ENCODE peak calls at places on chromosome X, in seven cellular contexts. One of them, this sample, is unnamed.

GRCh38 chrX:143648705-143649104 is 12.8 kb upstream of the SLITRK4 start:
- DNase-seq in right atrium auricular region: no peak
- DNase-seq in effector memory CD4-positive, alpha-beta T cell: no peak
- DNase-seq in AG04450: no peak
- DNase-seq in body of pancreas: no peak
- DNase-seq in cardiac muscle cell: no peak
- DNase-seq in aorta: no peak
- DNase-seq in this sample: no peak

GRCh38 chrX:17680732-17681413 is 56.4 kb upstream of the SCML1 start:
- DNase-seq in right atrium auricular region: no peak
- DNase-seq in effector memory CD4-positive, alpha-beta T cell: no peak
- DNase-seq in AG04450: no peak
- DNase-seq in body of pancreas: no peak
- DNase-seq in cardiac muscle cell: no peak
- DNase-seq in aorta: no peak
- DNase-seq in this sample: no peak

GRCh38 chrX:119605398-119605738 is 856 bp downstream of the NKRF start:
- DNase-seq in right atrium auricular region: no peak
- DNase-seq in effector memory CD4-positive, alpha-beta T cell: no peak
- DNase-seq in AG04450: no peak
- DNase-seq in body of pancreas: peak
- DNase-seq in cardiac muscle cell: peak
- DNase-seq in aorta: no peak
- DNase-seq in this sample: no peak

GRCh38 chrX:13652256-13653021 is 502 bp upstream of the TCEANC start:
- DNase-seq in right atrium auricular region: no peak
- DNase-seq in effector memory CD4-positive, alpha-beta T cell: no peak
- DNase-seq in AG04450: peak
- DNase-seq in body of pancreas: no peak
- DNase-seq in cardiac muscle cell: no peak
- DNase-seq in aorta: no peak
- DNase-seq in this sample: no peak

GRCh38 chrX:33183366-33183765 is 28.0 kb downstream of the DMD start:
- DNase-seq in right atrium auricular region: no peak
- DNase-seq in effector memory CD4-positive, alpha-beta T cell: no peak
- DNase-seq in AG04450: peak
- DNase-seq in body of pancreas: peak
- DNase-seq in cardiac muscle cell: peak
- DNase-seq in aorta: peak
- DNase-seq in this sample: no peak

GRCh38 chrX:153819398-153820083 is 10.8 kb downstream of the PDZD4 start:
- DNase-seq in right atrium auricular region: no peak
- DNase-seq in effector memory CD4-positive, alpha-beta T cell: no peak
- DNase-seq in AG04450: no peak
- DNase-seq in body of pancreas: no peak
- DNase-seq in cardiac muscle cell: no peak
- DNase-seq in aorta: peak
- DNase-seq in this sample: no peak

GRCh38 chrX:129108936-129109335 is 414.4 kb downstream of the SMARCA1 start:
- DNase-seq in right atrium auricular region: no peak
- DNase-seq in effector memory CD4-positive, alpha-beta T cell: no peak
- DNase-seq in AG04450: no peak
- DNase-seq in body of pancreas: no peak
- DNase-seq in cardiac muscle cell: no peak
- DNase-seq in aorta: no peak
- DNase-seq in this sample: no peak

GRCh38 chrX:115535844-115536243 is 25.1 kb upstream of the PLS3 start:
- DNase-seq in right atrium auricular region: no peak
- DNase-seq in effector memory CD4-positive, alpha-beta T cell: no peak
- DNase-seq in AG04450: no peak
- DNase-seq in body of pancreas: no peak
- DNase-seq in cardiac muscle cell: no peak
- DNase-seq in aorta: no peak
- DNase-seq in this sample: no peak

GRCh38 chrX:69226459-69227158 is 61.4 kb upstream of the PJA1 start:
- DNase-seq in right atrium auricular region: no peak
- DNase-seq in effector memory CD4-positive, alpha-beta T cell: no peak
- DNase-seq in AG04450: no peak
- DNase-seq in body of pancreas: no peak
- DNase-seq in cardiac muscle cell: no peak
- DNase-seq in aorta: no peak
- DNase-seq in this sample: no peak

GRCh38 chrX:124393238-124393637 is 46.9 kb downstream of the SH2D1A start:
- DNase-seq in right atrium auricular region: no peak
- DNase-seq in effector memory CD4-positive, alpha-beta T cell: no peak
- DNase-seq in AG04450: no peak
- DNase-seq in body of pancreas: no peak
- DNase-seq in cardiac muscle cell: no peak
- DNase-seq in aorta: no peak
- DNase-seq in this sample: no peak

GRCh38 chrX:124392794-124393193 is 46.4 kb downstream of the SH2D1A start:
- DNase-seq in right atrium auricular region: no peak
- DNase-seq in effector memory CD4-positive, alpha-beta T cell: no peak
- DNase-seq in AG04450: no peak
- DNase-seq in body of pancreas: no peak
- DNase-seq in cardiac muscle cell: no peak
- DNase-seq in aorta: no peak
- DNase-seq in this sample: no peak

GRCh38 chrX:124393659-124394058 is 47.3 kb downstream of the SH2D1A start:
- DNase-seq in right atrium auricular region: no peak
- DNase-seq in effector memory CD4-positive, alpha-beta T cell: no peak
- DNase-seq in AG04450: no peak
- DNase-seq in body of pancreas: no peak
- DNase-seq in cardiac muscle cell: no peak
- DNase-seq in aorta: no peak
- DNase-seq in this sample: no peak

GRCh38 chrX:124395145-124395858 is 48.9 kb downstream of the SH2D1A start:
- DNase-seq in right atrium auricular region: no peak
- DNase-seq in effector memory CD4-positive, alpha-beta T cell: no peak
- DNase-seq in AG04450: no peak
- DNase-seq in body of pancreas: no peak
- DNase-seq in cardiac muscle cell: no peak
- DNase-seq in aorta: no peak
- DNase-seq in this sample: no peak
- H3K27ac ChIP-seq in right atrium auricular region: no peak
- H3K27ac ChIP-seq in effector memory CD4-positive, alpha-beta T cell: no peak
- H3K27ac ChIP-seq in AG04450: no peak
- H3K27ac ChIP-seq in body of pancreas: no peak
- H3K27ac ChIP-seq in cardiac muscle cell: no peak
- H3K27ac ChIP-seq in aorta: no peak
- H3K27ac ChIP-seq in this sample: no peak

GRCh38 chrX:48489892-48490291 is 13.9 kb downstream of the FTSJ1 start:
- DNase-seq in right atrium auricular region: no peak
- DNase-seq in effector memory CD4-positive, alpha-beta T cell: no peak
- DNase-seq in AG04450: no peak
- DNase-seq in body of pancreas: no peak
- DNase-seq in cardiac muscle cell: no peak
- DNase-seq in aorta: peak
- DNase-seq in this sample: no peak

GRCh38 chrX:48489296-48489695 is 13.3 kb downstream of the FTSJ1 start:
- DNase-seq in right atrium auricular region: no peak
- DNase-seq in effector memory CD4-positive, alpha-beta T cell: no peak
- DNase-seq in AG04450: no peak
- DNase-seq in body of pancreas: no peak
- DNase-seq in cardiac muscle cell: no peak
- DNase-seq in aorta: peak
- DNase-seq in this sample: no peak

GRCh38 chrX:48487362-48487785 is 11.4 kb downstream of the FTSJ1 start:
- DNase-seq in right atrium auricular region: no peak
- DNase-seq in effector memory CD4-positive, alpha-beta T cell: no peak
- DNase-seq in AG04450: peak
- DNase-seq in body of pancreas: no peak
- DNase-seq in cardiac muscle cell: no peak
- DNase-seq in aorta: peak
- DNase-seq in this sample: peak

GRCh38 chrX:48490661-48491060 is 14.7 kb downstream of the FTSJ1 start:
- DNase-seq in right atrium auricular region: no peak
- DNase-seq in effector memory CD4-positive, alpha-beta T cell: no peak
- DNase-seq in AG04450: no peak
- DNase-seq in body of pancreas: no peak
- DNase-seq in cardiac muscle cell: no peak
- DNase-seq in aorta: peak
- DNase-seq in this sample: no peak

DNA sequence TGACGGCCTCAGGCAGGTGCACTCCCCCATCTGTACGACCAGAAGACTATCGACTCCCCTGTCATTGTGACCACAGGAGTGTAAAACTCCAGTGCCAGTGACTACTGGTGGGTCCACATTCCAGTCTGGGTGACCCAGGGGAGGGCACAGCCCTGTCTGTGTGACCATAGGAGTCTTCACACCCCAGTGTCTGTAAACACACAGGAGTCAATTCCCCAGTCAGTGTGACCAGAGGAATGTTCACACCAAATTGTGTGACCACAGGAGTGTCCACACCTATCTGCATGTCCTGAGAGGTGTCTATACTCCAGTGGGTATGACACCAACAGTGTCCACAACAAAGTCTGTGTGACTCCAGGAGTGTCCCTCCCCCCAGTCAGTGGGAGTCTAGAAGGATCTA is 12.0 kb downstream of the FTSJ1 start:
- DNase-seq in right atrium auricular region: no peak
- DNase-seq in effector memory CD4-positive, alpha-beta T cell: no peak
- DNase-seq in AG04450: no peak
- DNase-seq in body of pancreas: no peak
- DNase-seq in cardiac muscle cell: no peak
- DNase-seq in aorta: peak
- DNase-seq in this sample: no peak
- H3K27ac ChIP-seq in right atrium auricular region: no peak
- H3K27ac ChIP-seq in effector memory CD4-positive, alpha-beta T cell: no peak
- H3K27ac ChIP-seq in AG04450: peak
- H3K27ac ChIP-seq in body of pancreas: no peak
- H3K27ac ChIP-seq in cardiac muscle cell: no peak
- H3K27ac ChIP-seq in aorta: no peak
- H3K27ac ChIP-seq in this sample: peak

DNA sequence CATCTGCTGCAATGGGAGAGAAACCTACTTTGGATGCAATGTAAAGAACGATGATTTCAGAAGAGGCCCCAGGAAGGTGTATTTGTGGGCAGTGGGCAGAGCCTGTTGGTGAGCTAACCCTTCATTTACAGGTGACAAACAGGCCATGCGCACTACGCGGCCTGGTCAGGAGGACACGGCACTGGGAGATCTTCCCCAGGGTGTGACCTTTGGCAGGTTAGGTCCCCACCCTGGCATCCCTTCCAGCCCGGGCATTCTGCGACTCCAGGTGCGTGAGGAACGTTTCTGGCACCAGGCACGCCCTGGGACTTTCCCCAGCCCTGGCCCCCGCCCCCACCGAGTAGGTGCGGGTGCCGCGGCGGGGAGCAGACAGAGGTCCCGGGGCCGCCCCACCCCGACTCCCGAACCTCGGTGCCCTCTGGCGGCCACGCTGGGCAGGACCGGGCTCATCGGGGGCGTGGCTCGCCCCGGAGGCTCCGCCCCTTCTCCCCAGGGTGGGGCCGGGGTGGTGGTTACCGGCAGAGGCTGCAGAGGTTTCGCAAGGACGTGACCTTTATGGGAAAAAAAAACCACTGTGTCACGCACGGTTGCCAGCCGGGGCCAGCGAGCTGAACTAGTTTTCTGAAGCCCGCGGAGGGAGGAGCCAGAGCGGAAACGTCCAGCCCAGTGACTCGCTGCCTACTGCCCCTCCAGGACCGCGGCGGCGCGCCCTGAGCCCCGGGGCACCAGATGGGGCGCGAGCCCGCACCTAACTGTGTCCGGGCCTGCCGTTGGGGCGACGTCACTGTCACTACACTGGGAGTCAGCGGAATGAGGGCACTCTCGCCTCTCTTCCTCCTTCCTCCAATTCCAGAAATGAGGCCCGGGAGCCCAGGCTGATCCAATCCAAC is 5.0 kb upstream of the NYX start:
- DNase-seq in right atrium auricular region: peak
- DNase-seq in effector memory CD4-positive, alpha-beta T cell: peak
- DNase-seq in AG04450: no peak
- DNase-seq in body of pancreas: peak
- DNase-seq in cardiac muscle cell: peak
- DNase-seq in aorta: peak
- DNase-seq in this sample: peak
- H3K27ac ChIP-seq in right atrium auricular region: peak
- H3K27ac ChIP-seq in effector memory CD4-positive, alpha-beta T cell: no peak
- H3K27ac ChIP-seq in AG04450: no peak
- H3K27ac ChIP-seq in body of pancreas: peak
- H3K27ac ChIP-seq in cardiac muscle cell: peak
- H3K27ac ChIP-seq in aorta: no peak
- H3K27ac ChIP-seq in this sample: peak

DNA sequence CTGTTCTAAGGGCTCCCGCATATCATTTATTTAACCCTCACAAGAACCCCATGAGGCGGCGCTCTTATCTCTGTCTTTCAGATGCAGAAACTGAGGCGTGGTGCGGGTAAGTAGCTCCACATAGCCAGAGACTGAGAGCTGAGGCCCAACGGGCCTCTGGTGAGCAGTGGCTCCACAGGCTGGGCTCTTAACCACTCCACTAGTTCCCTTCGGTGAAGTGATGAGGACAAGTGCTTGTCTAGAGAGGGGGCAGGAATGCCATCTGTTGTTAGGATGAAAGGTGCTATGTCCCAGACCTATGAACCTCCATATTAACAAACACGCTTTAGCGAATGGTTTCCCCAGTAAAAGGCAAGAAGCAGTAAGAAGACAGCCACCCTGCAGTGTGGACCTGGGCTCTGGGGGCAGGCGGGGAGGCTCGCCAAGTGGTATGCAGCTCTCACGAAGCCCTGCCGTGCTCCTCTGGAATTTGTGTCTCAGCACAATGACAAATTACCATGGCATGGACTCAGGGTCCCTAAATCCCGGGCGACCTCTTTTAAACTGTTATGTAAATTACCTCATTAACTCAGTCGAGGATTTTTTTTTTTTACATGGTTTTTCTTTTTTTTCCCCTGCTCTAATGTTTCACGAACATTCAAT is 20.9 kb upstream of the S100G start:
- DNase-seq in right atrium auricular region: no peak
- DNase-seq in effector memory CD4-positive, alpha-beta T cell: no peak
- DNase-seq in AG04450: no peak
- DNase-seq in body of pancreas: no peak
- DNase-seq in cardiac muscle cell: peak
- DNase-seq in aorta: no peak
- DNase-seq in this sample: no peak
- H3K27ac ChIP-seq in right atrium auricular region: no peak
- H3K27ac ChIP-seq in effector memory CD4-positive, alpha-beta T cell: no peak
- H3K27ac ChIP-seq in AG04450: no peak
- H3K27ac ChIP-seq in body of pancreas: no peak
- H3K27ac ChIP-seq in cardiac muscle cell: peak
- H3K27ac ChIP-seq in aorta: no peak
- H3K27ac ChIP-seq in this sample: no peak

This sample was measured in epithelial cell of prostate.